ENCODE peak calls at places on chromosomes 13 and 19, in eight cellular contexts. One of them, this sample, is unnamed.

GRCh38 chr19:50878851-50879250 is 5.6 kb downstream of the KLK2 start:
- DNase-seq in DND-41: no peak
- DNase-seq in IMR-90: no peak
- DNase-seq in iPS DF 6.9: no peak
- DNase-seq in A549: no peak
- DNase-seq in osteoblast: no peak
- DNase-seq in cardiac fibroblast: no peak
- DNase-seq in cardiac muscle cell: no peak
- DNase-seq in this sample: no peak

GRCh38 chr13:48902421-48902820 is 73.3 kb upstream of the FNDC3A start:
- DNase-seq in DND-41: no peak
- DNase-seq in IMR-90: peak; percentile 19
- DNase-seq in iPS DF 6.9: no peak
- DNase-seq in A549: no peak
- DNase-seq in osteoblast: no peak
- DNase-seq in cardiac fibroblast: peak; percentile 77
- DNase-seq in cardiac muscle cell: peak; percentile 36
- DNase-seq in this sample: no peak

GRCh38 chr19:6204212-6204611 is 68.7 kb downstream of the ACSBG2 start:
- DNase-seq in DND-41: no peak
- DNase-seq in IMR-90: no peak
- DNase-seq in iPS DF 6.9: no peak
- DNase-seq in A549: no peak
- DNase-seq in osteoblast: peak; percentile 76
- DNase-seq in cardiac fibroblast: peak; percentile 36
- DNase-seq in cardiac muscle cell: peak; percentile 43
- DNase-seq in this sample: no peak

GRCh38 chr19:14369399-14370168 is 11.7 kb upstream of the ADGRE5 start:
- DNase-seq in DND-41: no peak
- DNase-seq in IMR-90: peak; percentile 64
- DNase-seq in iPS DF 6.9: no peak
- DNase-seq in A549: no peak
- DNase-seq in osteoblast: no peak
- DNase-seq in cardiac fibroblast: peak; percentile 58
- DNase-seq in cardiac muscle cell: peak; percentile 63
- DNase-seq in this sample: no peak

GRCh38 chr19:16447015-16447384 is 24.8 kb downstream of the EPS15L1 start:
- DNase-seq in DND-41: no peak
- DNase-seq in IMR-90: peak; percentile 91
- DNase-seq in iPS DF 6.9: no peak
- DNase-seq in A549: no peak
- DNase-seq in osteoblast: peak; percentile 94
- DNase-seq in cardiac fibroblast: peak; percentile 96
- DNase-seq in cardiac muscle cell: peak; percentile 96
- DNase-seq in this sample: no peak

GRCh38 chr13:90272356-90272755 is 1075.1 kb upstream of the MIR17HG start:
- DNase-seq in DND-41: no peak
- DNase-seq in IMR-90: no peak
- DNase-seq in iPS DF 6.9: no peak
- DNase-seq in A549: no peak
- DNase-seq in osteoblast: no peak
- DNase-seq in cardiac fibroblast: peak; percentile 65
- DNase-seq in cardiac muscle cell: peak; percentile 63
- DNase-seq in this sample: no peak

GRCh38 chr19:927044-927706 is 1.3 kb downstream of the ARID3A start:
- DNase-seq in DND-41: no peak
- DNase-seq in IMR-90: no peak
- DNase-seq in iPS DF 6.9: no peak
- DNase-seq in A549: no peak
- DNase-seq in osteoblast: peak; percentile 96
- DNase-seq in cardiac fibroblast: peak; percentile 61
- DNase-seq in cardiac muscle cell: peak; percentile 71
- DNase-seq in this sample: no peak

GRCh38 chr13:84315527-84315926 is 433.3 kb upstream of the SLITRK1 start:
- DNase-seq in DND-41: no peak
- DNase-seq in IMR-90: no peak
- DNase-seq in iPS DF 6.9: no peak
- DNase-seq in A549: no peak
- DNase-seq in osteoblast: no peak
- DNase-seq in cardiac fibroblast: no peak
- DNase-seq in cardiac muscle cell: no peak
- DNase-seq in this sample: no peak

GRCh38 chr13:49645451-49645850 is 17.1 kb downstream of the ARL11 start:
- DNase-seq in DND-41: no peak
- DNase-seq in IMR-90: no peak
- DNase-seq in iPS DF 6.9: no peak
- DNase-seq in A549: no peak
- DNase-seq in osteoblast: no peak
- DNase-seq in cardiac fibroblast: no peak
- DNase-seq in cardiac muscle cell: no peak
- DNase-seq in this sample: no peak

GRCh38 chr13:85367887-85368286 is 431.3 kb downstream of the SLITRK6 start:
- DNase-seq in DND-41: no peak
- DNase-seq in IMR-90: peak; percentile 2
- DNase-seq in iPS DF 6.9: no peak
- DNase-seq in A549: no peak
- DNase-seq in osteoblast: no peak
- DNase-seq in cardiac fibroblast: peak; percentile 7
- DNase-seq in cardiac muscle cell: peak; percentile 44
- DNase-seq in this sample: no peak

GRCh38 chr19:11539495-11540365 is 1.1 kb downstream of the CNN1 start:
- DNase-seq in DND-41: no peak
- DNase-seq in IMR-90: peak; percentile 22
- DNase-seq in iPS DF 6.9: no peak
- DNase-seq in A549: no peak
- DNase-seq in osteoblast: peak; percentile 89
- DNase-seq in cardiac fibroblast: no peak
- DNase-seq in cardiac muscle cell: peak; percentile 55
- DNase-seq in this sample: no peak

GRCh38 chr19:46813570-46814358 is 25.4 kb upstream of the SLC1A5 start:
- DNase-seq in DND-41: no peak
- DNase-seq in IMR-90: peak; percentile 46
- DNase-seq in iPS DF 6.9: no peak
- DNase-seq in A549: peak; percentile 47
- DNase-seq in osteoblast: peak; percentile 35
- DNase-seq in cardiac fibroblast: peak; percentile 94
- DNase-seq in cardiac muscle cell: peak; percentile 90
- DNase-seq in this sample: no peak

GRCh38 chr13:73141292-73141771 is 82.5 kb downstream of the KLF5 start:
- DNase-seq in DND-41: no peak
- DNase-seq in IMR-90: peak; percentile 15
- DNase-seq in iPS DF 6.9: no peak
- DNase-seq in A549: no peak
- DNase-seq in osteoblast: peak; percentile 44
- DNase-seq in cardiac fibroblast: peak; percentile 56
- DNase-seq in cardiac muscle cell: peak; percentile 42
- DNase-seq in this sample: no peak

GRCh38 chr13:30031488-30031887 is 181.1 kb upstream of the UBL3 start:
- DNase-seq in DND-41: no peak
- DNase-seq in IMR-90: no peak
- DNase-seq in iPS DF 6.9: no peak
- DNase-seq in A549: no peak
- DNase-seq in osteoblast: no peak
- DNase-seq in cardiac fibroblast: no peak
- DNase-seq in cardiac muscle cell: no peak
- DNase-seq in this sample: no peak

GRCh38 chr19:2312819-2313501 is 5.0 kb upstream of the LINGO3 start:
- DNase-seq in DND-41: no peak
- DNase-seq in IMR-90: no peak
- DNase-seq in iPS DF 6.9: no peak
- DNase-seq in A549: no peak
- DNase-seq in osteoblast: no peak
- DNase-seq in cardiac fibroblast: no peak
- DNase-seq in cardiac muscle cell: no peak
- DNase-seq in this sample: no peak

GRCh38 chr19:2315121-2315817 is 7.3 kb upstream of the LINGO3 start:
- DNase-seq in DND-41: no peak
- DNase-seq in IMR-90: no peak
- DNase-seq in iPS DF 6.9: no peak
- DNase-seq in A549: no peak
- DNase-seq in osteoblast: no peak
- DNase-seq in cardiac fibroblast: no peak
- DNase-seq in cardiac muscle cell: no peak
- DNase-seq in this sample: no peak

GRCh38 chr19:2317300-2317699 is 9.3 kb upstream of the LINGO3 start:
- DNase-seq in DND-41: no peak
- DNase-seq in IMR-90: no peak
- DNase-seq in iPS DF 6.9: no peak
- DNase-seq in A549: no peak
- DNase-seq in osteoblast: no peak
- DNase-seq in cardiac fibroblast: no peak
- DNase-seq in cardiac muscle cell: no peak
- DNase-seq in this sample: no peak

GRCh38 chr19:2317756-2318155 is 9.8 kb upstream of the LINGO3 start:
- DNase-seq in DND-41: no peak
- DNase-seq in IMR-90: no peak
- DNase-seq in iPS DF 6.9: no peak
- DNase-seq in A549: no peak
- DNase-seq in osteoblast: no peak
- DNase-seq in cardiac fibroblast: no peak
- DNase-seq in cardiac muscle cell: no peak
- DNase-seq in this sample: no peak

DNA sequence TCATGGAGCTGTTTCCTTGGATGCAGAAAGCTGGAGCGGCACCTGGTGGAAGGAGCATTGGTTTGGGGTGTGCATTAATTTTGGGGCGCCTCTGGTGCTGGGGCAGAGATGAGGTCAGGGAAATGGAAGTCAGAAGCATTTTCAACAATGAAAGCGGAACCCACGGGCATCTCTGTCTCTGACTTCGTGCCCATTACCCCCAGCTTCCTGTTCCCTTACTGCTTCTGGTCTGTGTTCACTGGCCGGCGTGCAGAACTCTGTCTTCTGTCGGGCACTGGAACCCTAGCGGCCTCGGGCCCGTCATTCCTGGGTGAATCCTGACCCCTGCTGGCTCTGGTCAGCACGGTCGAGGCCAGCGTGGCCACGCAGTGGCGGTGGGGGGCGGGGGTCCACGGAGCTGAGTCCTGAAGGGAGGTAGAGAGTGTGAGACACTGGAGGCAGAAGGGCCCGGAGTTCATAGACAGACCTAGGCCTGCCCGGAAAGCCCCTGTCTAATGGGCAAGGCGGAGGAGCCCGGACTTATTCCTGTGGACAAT is 7.9 kb upstream of the LINGO3 start:
- DNase-seq in DND-41: no peak
- DNase-seq in IMR-90: peak; percentile 56
- DNase-seq in iPS DF 6.9: no peak
- DNase-seq in A549: no peak
- DNase-seq in osteoblast: peak; percentile 98
- DNase-seq in cardiac fibroblast: peak; percentile 74
- DNase-seq in cardiac muscle cell: peak; percentile 80
- DNase-seq in this sample: peak; percentile 39
- H3K4me3 ChIP-seq in DND-41: no peak overlapping the region
- H3K4me3 ChIP-seq in IMR-90: no peak overlapping the region
- H3K4me3 ChIP-seq in iPS DF 6.9: no peak overlapping the region
- H3K4me3 ChIP-seq in A549: no peak overlapping the region
- H3K4me3 ChIP-seq in osteoblast: peak overlapping the region; percentile 34
- H3K4me3 ChIP-seq in cardiac fibroblast: no peak overlapping the region
- H3K4me3 ChIP-seq in cardiac muscle cell: no peak overlapping the region
- H3K4me3 ChIP-seq in this sample: no peak overlapping the region

DNA sequence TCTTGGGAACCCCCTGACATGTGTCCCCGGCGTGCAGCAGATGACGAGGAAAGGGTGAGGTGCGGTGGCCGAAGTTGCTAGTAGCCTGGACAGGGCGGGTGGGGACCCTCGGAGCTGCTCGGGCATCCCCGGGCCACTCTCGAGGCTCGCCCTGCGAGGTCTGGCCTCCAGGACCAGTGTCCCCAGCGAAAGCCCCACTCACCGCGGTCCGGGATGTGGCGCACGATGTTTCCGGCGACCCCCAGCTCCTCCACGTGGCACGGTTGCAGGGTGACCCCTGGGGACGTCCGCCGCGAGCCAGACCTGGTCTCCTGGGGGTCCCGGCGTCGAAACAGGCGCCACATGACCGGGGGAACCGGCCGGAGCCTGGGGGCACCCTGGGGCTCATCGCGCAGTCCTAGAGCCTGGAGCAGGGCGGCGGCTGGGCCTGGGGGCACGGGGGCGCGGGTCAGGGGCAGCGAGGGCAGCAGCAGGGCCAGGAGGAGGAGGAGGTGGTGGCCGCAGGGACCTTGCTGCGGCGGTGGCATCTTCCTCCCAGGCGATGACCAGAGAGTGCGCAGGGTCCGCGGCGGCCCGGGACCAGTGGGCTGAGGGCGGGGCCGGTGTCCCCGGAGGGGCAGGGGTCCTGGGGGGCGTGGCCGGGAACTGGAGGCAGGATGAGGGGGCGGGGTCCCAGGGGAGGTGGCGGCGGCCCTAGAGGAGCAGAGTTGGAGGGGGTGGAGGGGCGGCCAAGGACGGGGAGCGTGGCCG is 26.0 kb downstream of the CERS1 start:
- DNase-seq in DND-41: no peak
- DNase-seq in IMR-90: no peak
- DNase-seq in iPS DF 6.9: no peak
- DNase-seq in A549: no peak
- DNase-seq in osteoblast: no peak
- DNase-seq in cardiac fibroblast: no peak
- DNase-seq in cardiac muscle cell: no peak
- DNase-seq in this sample: no peak
- H3K4me3 ChIP-seq in DND-41: no peak overlapping the region
- H3K4me3 ChIP-seq in IMR-90: no peak overlapping the region
- H3K4me3 ChIP-seq in iPS DF 6.9: no peak overlapping the region
- H3K4me3 ChIP-seq in A549: no peak overlapping the region
- H3K4me3 ChIP-seq in osteoblast: no peak overlapping the region
- H3K4me3 ChIP-seq in cardiac fibroblast: no peak overlapping the region
- H3K4me3 ChIP-seq in cardiac muscle cell: no peak overlapping the region
- H3K4me3 ChIP-seq in this sample: no peak overlapping the region

GRCh38 chr19:2454199-2454961 is 2.4 kb downstream of the LMNB2 start:
- DNase-seq in DND-41: no peak
- DNase-seq in IMR-90: no peak
- DNase-seq in iPS DF 6.9: no peak
- DNase-seq in A549: no peak
- DNase-seq in osteoblast: peak; percentile 73
- DNase-seq in cardiac fibroblast: no peak
- DNase-seq in cardiac muscle cell: no peak
- DNase-seq in this sample: no peak
- H3K4me3 ChIP-seq in DND-41: no peak overlapping the region
- H3K4me3 ChIP-seq in IMR-90: no peak overlapping the region
- H3K4me3 ChIP-seq in iPS DF 6.9: no peak overlapping the region
- H3K4me3 ChIP-seq in A549: no peak overlapping the region
- H3K4me3 ChIP-seq in osteoblast: no peak overlapping the region
- H3K4me3 ChIP-seq in cardiac fibroblast: no peak overlapping the region
- H3K4me3 ChIP-seq in cardiac muscle cell: no peak overlapping the region
- H3K4me3 ChIP-seq in this sample: peak overlapping the region; percentile 99

DNA sequence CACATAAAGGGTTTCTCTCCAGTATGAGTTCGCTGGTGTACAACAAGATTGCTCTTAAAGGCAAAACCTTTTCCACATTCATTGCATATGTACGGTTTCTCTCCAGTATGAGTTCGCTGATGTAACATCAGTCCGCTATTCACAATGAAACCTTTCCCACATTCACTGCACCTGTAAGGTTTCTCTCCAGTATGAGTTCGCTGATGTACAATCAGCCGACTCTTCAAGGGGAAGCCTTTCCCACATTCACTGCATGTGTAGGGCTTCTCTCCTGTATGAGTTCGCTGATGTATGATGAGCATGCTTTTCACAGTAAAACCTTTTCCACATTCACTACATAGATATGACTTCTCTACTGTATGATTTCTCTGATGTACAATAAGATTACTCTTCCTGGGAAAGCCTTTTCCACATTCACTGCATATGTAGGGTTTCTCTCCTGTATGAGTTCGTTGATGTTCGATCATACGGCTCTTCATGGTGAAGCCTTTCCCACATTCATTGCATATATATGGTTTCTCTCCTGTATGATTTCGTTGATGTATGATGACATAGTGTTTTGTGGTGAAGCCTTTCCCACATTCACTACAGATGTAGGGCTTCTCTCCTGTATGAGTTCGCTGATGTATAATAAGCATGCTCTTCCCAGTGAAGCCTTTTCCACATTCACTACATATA is 6.0 kb upstream of the ZNF614 start:
- DNase-seq in DND-41: no peak
- DNase-seq in IMR-90: peak; percentile 8
- DNase-seq in iPS DF 6.9: no peak
- DNase-seq in A549: no peak
- DNase-seq in osteoblast: no peak
- DNase-seq in cardiac fibroblast: peak; percentile 6
- DNase-seq in cardiac muscle cell: peak; percentile 3
- DNase-seq in this sample: no peak
- H3K4me3 ChIP-seq in DND-41: no peak overlapping the region
- H3K4me3 ChIP-seq in IMR-90: no peak overlapping the region
- H3K4me3 ChIP-seq in iPS DF 6.9: no peak overlapping the region
- H3K4me3 ChIP-seq in A549: no peak overlapping the region
- H3K4me3 ChIP-seq in osteoblast: no peak overlapping the region
- H3K4me3 ChIP-seq in cardiac fibroblast: no peak overlapping the region
- H3K4me3 ChIP-seq in cardiac muscle cell: no peak overlapping the region
- H3K4me3 ChIP-seq in this sample: no peak overlapping the region